ENCODE peak calls at places on chromosome 3, in six cellular contexts. G, N, Q, F, E and A are unnamed samples. For H3K36me3 and H3K9me3, the result is how much of the 10 kb centered on the place peaks cover.

GRCh38 chr3:116734243-116734642 is 24.7 kb downstream of the TUSC7 start:
- DNase-seq in G (no peak), N (no peak), Q (no peak), F (no peak), E (no peak), A (no peak)

GRCh38 chr3:137764001-137764433 is at the start of gene SOX14:
- DNase-seq in G (no peak), N (no peak), Q (no peak), F (no peak), E (no peak), A (no peak)

GRCh38 chr3:112671930-112672715 is 31.2 kb upstream of the CCDC80 start:
- DNase-seq in G (no peak), N (no peak), Q (peak), F (no peak), E (no peak), A (no peak)

GRCh38 chr3:6260551-6261191 is 600.2 kb upstream of the GRM7 start:
- DNase-seq in G (no peak), N (no peak), Q (no peak), F (no peak), E (no peak), A (no peak)

GRCh38 chr3:193843447-193844301 is 250.7 kb downstream of the OPA1 start:
- DNase-seq in G (no peak), N (no peak), Q (no peak), F (no peak), E (no peak), A (no peak)

GRCh38 chr3:122691195-122691594 is 10.6 kb downstream of the PARP14 start:
- DNase-seq in G (no peak), N (no peak), Q (peak), F (no peak), E (no peak), A (no peak)

GRCh38 chr3:107251819-107252218 is 125.4 kb upstream of the CCDC54 start:
- DNase-seq in G (no peak), N (no peak), Q (no peak), F (no peak), E (no peak), A (no peak)

GRCh38 chr3:186823391-186823790 is 17.1 kb upstream of the RFC4 start:
- DNase-seq in G (no peak), N (no peak), Q (peak), F (no peak), E (no peak), A (no peak)

GRCh38 chr3:150225986-150226385 is 182.1 kb upstream of the TSC22D2 start:
- DNase-seq in G (no peak), N (no peak), Q (no peak), F (no peak), E (no peak), A (no peak)

GRCh38 chr3:131840151-131840797 is 194.5 kb downstream of the CPNE4 start:
- DNase-seq in G (no peak), N (no peak), Q (peak), F (no peak), E (no peak), A (no peak)

GRCh38 chr3:169455472-169455871 is 208.0 kb downstream of the MECOM start:
- DNase-seq in G (no peak), N (no peak), Q (no peak), F (no peak), E (no peak), A (no peak)

GRCh38 chr3:17142516-17142915 is 257.8 kb downstream of the PLCL2 start:
- DNase-seq in G (no peak), N (no peak), Q (no peak), F (no peak), E (no peak), A (no peak)

GRCh38 chr3:26376131-26376530 is 246.4 kb upstream of the LRRC3B start:
- DNase-seq in G (no peak), N (no peak), Q (no peak), F (no peak), E (no peak), A (no peak)

GRCh38 chr3:15007681-15008141 is 57.4 kb downstream of the MRPS25 start:
- DNase-seq in G (no peak), N (no peak), Q (peak), F (no peak), E (no peak), A (no peak)

GRCh38 chr3:150371741-150372254 is 36.3 kb upstream of the TSC22D2 start:
- DNase-seq in G (no peak), N (no peak), Q (peak), F (no peak), E (no peak), A (peak)

GRCh38 chr3:120349819-120350125 is 618 bp upstream of the LRRC58 start:
- DNase-seq in G (no peak), N (no peak), Q (no peak), F (no peak), E (no peak), A (peak)

GRCh38 chr3:114411292-114411691 is 117.5 kb downstream of the TIGIT start:
- DNase-seq in G (no peak), N (no peak), Q (peak), F (no peak), E (no peak), A (peak)

GRCh38 chr3:36792342-36792741 is 28.0 kb upstream of the DCLK3 start:
- DNase-seq in G (no peak), N (no peak), Q (peak), F (no peak), E (no peak), A (peak)

GRCh38 chr3:72887723-72888545 is at the start of gene GXYLT2:
- DNase-seq in G (no peak), N (no peak), Q (peak), F (no peak), E (peak), A (peak)

GRCh38 chr3:192010490-192010889 is 549.5 kb downstream of the PYDC2 start:
- DNase-seq in G (no peak), N (no peak), Q (no peak), F (no peak), E (no peak), A (no peak)

GRCh38 chr3:137110392-137110996 is 152.7 kb downstream of the IL20RB start:
- DNase-seq in G (no peak), N (no peak), Q (peak), F (no peak), E (no peak), A (peak)

GRCh38 chr3:23726811-23727548 is 78.8 kb upstream of the UBE2E1 start:
- DNase-seq in G (no peak), N (no peak), Q (no peak), F (no peak), E (no peak), A (no peak)

GRCh38 chr3:172201136-172201989 is 162.0 kb downstream of the FNDC3B start:
- DNase-seq in G (no peak), N (no peak), Q (peak), F (no peak), E (peak), A (no peak)

GRCh38 chr3:31753050-31753425 is 220.3 kb downstream of the STT3B start:
- DNase-seq in G (no peak), N (no peak), Q (no peak), F (no peak), E (no peak), A (no peak)

GRCh38 chr3:159814161-159814560 is 174.5 kb upstream of the IL12A start:
- DNase-seq in G (no peak), N (no peak), Q (no peak), F (no peak), E (no peak), A (no peak)

GRCh38 chr3:14784087-14784596 is 34.6 kb upstream of the FGD5 start:
- DNase-seq in G (no peak), N (no peak), Q (no peak), F (no peak), E (peak), A (no peak)

GRCh38 chr3:43075904-43076661 is 29.8 kb downstream of the POMGNT2 start:
- DNase-seq in G (no peak), N (no peak), Q (no peak), F (peak), E (no peak), A (no peak)

GRCh38 chr3:128573160-128573559 is 77.5 kb downstream of the RPN1 start:
- DNase-seq in G (no peak), N (no peak), Q (no peak), F (no peak), E (no peak), A (no peak)

GRCh38 chr3:141302364-141303141 is 65.8 kb upstream of the ZBTB38 start:
- DNase-seq in G (no peak), N (no peak), Q (peak), F (no peak), E (peak), A (no peak)

GRCh38 chr3:194830401-194830800 is 144.7 kb downstream of the FAM43A start:
- DNase-seq in G (no peak), N (no peak), Q (no peak), F (no peak), E (no peak), A (no peak)

GRCh38 chr3:149417174-149417573 is 39.7 kb upstream of the TM4SF1 start:
- DNase-seq in G (no peak), N (no peak), Q (no peak), F (no peak), E (no peak), A (no peak)

GRCh38 chr3:51338632-51339031 is 46.5 kb upstream of the MANF start:
- DNase-seq in G (no peak), N (no peak), Q (no peak), F (no peak), E (no peak), A (no peak)

GRCh38 chr3:51340311-51340829 is 44.7 kb upstream of the MANF start:
- DNase-seq in G (no peak), N (no peak), Q (peak), F (no peak), E (peak), A (no peak)

GRCh38 chr3:51340989-51341636 is 44.0 kb upstream of the MANF start:
- DNase-seq in G (no peak), N (no peak), Q (peak), F (no peak), E (no peak), A (no peak)

DNA sequence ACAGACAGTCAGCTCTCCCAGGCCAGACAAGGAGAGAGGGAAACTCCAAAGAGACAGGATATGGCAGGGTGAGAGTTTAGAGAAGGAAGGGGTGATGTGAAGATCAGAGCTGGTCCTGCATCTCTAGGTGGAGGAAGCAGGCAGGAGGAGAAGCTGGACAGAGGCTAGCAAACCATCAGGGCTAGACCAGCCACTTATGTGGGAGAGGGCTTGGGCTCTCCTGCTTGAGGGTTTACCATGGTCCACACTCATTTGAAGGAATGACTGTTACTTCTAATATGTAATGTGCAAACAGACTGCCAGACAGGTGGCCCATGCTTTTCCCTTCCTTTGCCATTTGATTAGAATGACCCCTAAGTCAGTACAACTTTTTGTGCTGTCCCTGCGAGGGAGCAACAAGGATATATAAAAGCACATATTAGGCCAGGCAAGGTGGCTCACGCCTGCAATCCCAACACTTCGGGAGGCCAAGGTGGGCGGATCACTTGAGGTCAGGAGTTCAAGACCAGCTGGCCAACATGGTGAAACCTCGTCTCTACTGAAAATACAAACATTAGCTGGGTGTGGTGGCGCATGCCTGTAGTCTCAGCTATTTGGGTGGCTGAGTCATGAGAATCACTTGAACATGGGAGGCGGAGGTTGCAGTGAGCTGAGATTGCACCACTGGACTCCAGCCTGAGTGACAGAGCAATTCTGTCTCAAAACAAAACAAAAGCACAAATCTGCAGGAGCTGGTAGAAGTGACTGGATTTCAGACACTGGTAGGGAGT is 41.0 kb upstream of the MANF start:
- DNase-seq in G (no peak), N (no peak), Q (peak), F (no peak), E (peak), A (no peak)
- H3K4me3 ChIP-seq in G (no peak), N (no peak), Q (no peak), F (no peak), E (no peak), A (no peak)

GRCh38 chr3:45002139-45002660 is 23.9 kb upstream of the CLEC3B start:
- DNase-seq in G (no peak), N (no peak), Q (no peak), F (no peak), E (no peak), A (no peak)
- H3K36me3 ChIP-seq in G (under half), N (under half), Q (under half), F (under half), E (half or more), A (half or more)

DNA sequence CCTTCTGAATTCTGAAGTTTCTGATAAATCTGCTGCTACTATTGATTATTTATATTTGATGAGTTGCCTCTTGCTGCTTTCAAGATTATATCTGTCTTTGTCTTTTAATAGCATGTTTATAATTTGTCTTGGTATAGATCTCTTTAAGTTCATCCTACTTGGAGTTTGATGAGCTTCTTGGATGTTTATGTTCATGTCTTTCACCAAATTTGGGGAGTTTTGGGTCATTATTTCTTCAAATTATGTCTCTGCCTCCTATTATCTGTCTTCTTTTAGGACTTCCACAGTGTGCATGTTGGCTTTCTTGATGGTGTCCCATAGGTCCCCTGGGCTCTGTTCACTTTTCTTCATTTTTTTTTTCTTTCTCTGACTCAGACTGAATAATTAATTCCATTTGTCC is 32.3 kb upstream of the EDEM1 start:
- DNase-seq in G (no peak), N (no peak), Q (no peak), F (no peak), E (no peak), A (no peak)
- H3K9me3 ChIP-seq in G (under half), N (under half), Q (under half), F (under half), E (under half), A (under half)

DNA sequence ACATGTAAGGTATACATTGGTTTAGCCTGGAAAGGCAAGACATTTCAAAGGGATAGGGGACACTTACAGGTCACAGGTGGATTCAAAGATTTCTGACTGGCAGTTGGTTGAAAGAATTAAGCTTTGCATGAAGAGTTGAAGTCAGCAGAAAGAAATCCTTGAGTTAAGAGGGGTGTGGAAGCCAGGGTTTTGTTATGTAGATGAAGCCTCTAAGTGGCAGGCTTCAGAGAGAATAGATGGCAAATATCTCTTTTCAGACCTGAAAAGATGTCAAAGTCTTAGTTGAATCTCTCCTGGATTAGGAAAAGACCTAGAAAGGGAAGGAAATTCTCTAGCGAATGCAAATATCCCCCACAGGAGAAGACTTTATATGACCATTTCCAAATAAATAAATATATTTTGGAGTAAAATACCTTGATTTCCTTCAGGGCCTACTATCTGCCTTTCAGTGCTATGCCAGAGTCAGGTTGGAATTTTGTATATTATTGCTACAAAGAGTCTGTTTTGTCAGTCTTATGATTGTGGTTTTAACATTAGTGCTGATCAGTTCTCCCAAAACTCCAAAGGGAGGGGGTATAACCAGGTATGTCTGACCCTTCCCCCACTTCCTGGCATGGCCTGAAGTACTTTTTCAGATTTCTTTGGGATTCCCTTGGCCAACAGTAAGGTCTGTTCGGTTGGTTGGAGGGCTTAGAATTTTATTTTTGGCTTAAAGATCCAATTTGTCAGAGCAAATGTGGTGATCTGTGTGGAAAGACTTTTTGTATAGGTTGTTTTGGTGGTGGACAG is 286.4 kb downstream of the LRTM1 start:
- DNase-seq in G (no peak), N (no peak), Q (no peak), F (no peak), E (no peak), A (peak)
- H3K4me3 ChIP-seq in G (no peak), N (no peak), Q (no peak), F (no peak), E (no peak), A (no peak)

GRCh38 chr3:134199240-134199639 is 51.4 kb downstream of the RYK start:
- DNase-seq in G (no peak), N (no peak), Q (no peak), F (no peak), E (no peak), A (no peak)

GRCh38 chr3:134194247-134194646 is 56.4 kb downstream of the RYK start:
- DNase-seq in G (no peak), N (no peak), Q (no peak), F (no peak), E (no peak), A (no peak)

GRCh38 chr3:134198414-134198813 is 52.2 kb downstream of the RYK start:
- DNase-seq in G (no peak), N (no peak), Q (no peak), F (no peak), E (no peak), A (no peak)

GRCh38 chr3:134201201-134202130 is 49.2 kb downstream of the RYK start:
- DNase-seq in G (no peak), N (no peak), Q (peak), F (no peak), E (no peak), A (no peak)

GRCh38 chr3:134197681-134198261 is 52.9 kb downstream of the RYK start:
- DNase-seq in G (no peak), N (no peak), Q (peak), F (no peak), E (no peak), A (peak)
- H3K36me3 ChIP-seq in G (under half), N (under half), Q (under half), F (under half), E (under half), A (under half)

GRCh38 chr3:44499149-44499898 is 21.9 kb upstream of the ZNF445 start:
- DNase-seq in G (no peak), N (no peak), Q (no peak), F (no peak), E (no peak), A (no peak)
- H3K9me3 ChIP-seq in G (under half), N (under half), Q (under half), F (under half), E (under half), A (under half)

GRCh38 chr3:87756616-87757015 is 302.2 kb downstream of the CGGBP1 start:
- DNase-seq in G (no peak), N (no peak), Q (no peak), F (no peak), E (no peak), A (no peak)
- H3K4me3 ChIP-seq in G (no peak), N (no peak), Q (no peak), F (no peak), E (no peak), A (no peak)

GRCh38 chr3:39412668-39413260 is 6.2 kb downstream of the RPSA start:
- DNase-seq in G (no peak), N (no peak), Q (no peak), F (no peak), E (no peak), A (no peak)
- H3K36me3 ChIP-seq in G (under half), N (under half), Q (half or more), F (half or more), E (under half), A (half or more)

GRCh38 chr3:129908417-129908816 is 14.9 kb upstream of the TMCC1 start:
- DNase-seq in G (no peak), N (no peak), Q (peak), F (no peak), E (no peak), A (no peak)
- H3K9me3 ChIP-seq in G (under half), N (under half), Q (under half), F (under half), E (under half), A (under half)